ENCODE peak calls at places on chromosomes 1 and 21, in five cellular contexts. F is tibial artery, H is Caco-2, O is ovary, C is heart right ventricle. A is an unnamed sample.

GRCh38 chr1:44672254-44672955 is 1.9 kb downstream of the TMEM53 start:
- DNase-seq in F (peak; percentile 63), H (peak; percentile 33), O (no peak), C (peak; percentile 47), A (peak; percentile 86)

GRCh38 chr1:241129207-241129960 is 227.6 kb downstream of the RGS7 start:
- DNase-seq in F (no peak), H (no peak), O (no peak), C (no peak), A (no peak)

GRCh38 chr1:230758705-230759354 is 11.6 kb downstream of the CAPN9 start:
- DNase-seq in F (no peak), H (no peak), O (no peak), C (no peak), A (no peak)

GRCh38 chr1:176479920-176480319 is 16.9 kb downstream of the PAPPA2 start:
- DNase-seq in F (no peak), H (no peak), O (no peak), C (no peak), A (no peak)

GRCh38 chr21:28111151-28111619 is 881.5 kb downstream of the LTN1 start:
- DNase-seq in F (no peak), H (no peak), O (peak; percentile 82), C (peak; percentile 83), A (peak; percentile 94)

GRCh38 chr1:108314815-108315214 is 70.9 kb upstream of the NBPF4 start:
- DNase-seq in F (no peak), H (no peak), O (no peak), C (no peak), A (no peak)

GRCh38 chr21:25895565-25896205 is 160.9 kb downstream of the GABPA start:
- DNase-seq in F (no peak), H (no peak), O (no peak), C (no peak), A (no peak)

GRCh38 chr1:53593758-53594380 is 134.7 kb downstream of the DMRTB1 start:
- DNase-seq in F (no peak), H (no peak), O (no peak), C (no peak), A (no peak)

GRCh38 chr1:245096330-245097066 is 58.3 kb upstream of the KIF26B start:
- DNase-seq in F (no peak), H (no peak), O (no peak), C (no peak), A (no peak)

GRCh38 chr1:107762751-107763390 is 202.1 kb downstream of the VAV3 start:
- DNase-seq in F (no peak), H (no peak), O (no peak), C (no peak), A (no peak)

GRCh38 chr1:229487181-229487580 is 21.0 kb downstream of the NUP133 start:
- DNase-seq in F (no peak), H (no peak), O (no peak), C (no peak), A (no peak)

GRCh38 chr1:203217139-203217621 is 12.3 kb downstream of the CHIT1 start:
- DNase-seq in F (no peak), H (peak; percentile 64), O (no peak), C (no peak), A (no peak)
- TF ChIP-seq CTCF in F (no peak), H (peak; percentile 73), O (no peak), C (no peak), A (no peak)

GRCh38 chr1:217524787-217525520 is 105.9 kb downstream of the GPATCH2 start:
- DNase-seq in F (no peak), H (no peak), O (no peak), C (no peak), A (no peak)
- H3K4me3 ChIP-seq in F (no peak overlapping the region), H (no peak overlapping the region), O (no peak overlapping the region), C (no peak overlapping the region), A (no peak overlapping the region)

DNA sequence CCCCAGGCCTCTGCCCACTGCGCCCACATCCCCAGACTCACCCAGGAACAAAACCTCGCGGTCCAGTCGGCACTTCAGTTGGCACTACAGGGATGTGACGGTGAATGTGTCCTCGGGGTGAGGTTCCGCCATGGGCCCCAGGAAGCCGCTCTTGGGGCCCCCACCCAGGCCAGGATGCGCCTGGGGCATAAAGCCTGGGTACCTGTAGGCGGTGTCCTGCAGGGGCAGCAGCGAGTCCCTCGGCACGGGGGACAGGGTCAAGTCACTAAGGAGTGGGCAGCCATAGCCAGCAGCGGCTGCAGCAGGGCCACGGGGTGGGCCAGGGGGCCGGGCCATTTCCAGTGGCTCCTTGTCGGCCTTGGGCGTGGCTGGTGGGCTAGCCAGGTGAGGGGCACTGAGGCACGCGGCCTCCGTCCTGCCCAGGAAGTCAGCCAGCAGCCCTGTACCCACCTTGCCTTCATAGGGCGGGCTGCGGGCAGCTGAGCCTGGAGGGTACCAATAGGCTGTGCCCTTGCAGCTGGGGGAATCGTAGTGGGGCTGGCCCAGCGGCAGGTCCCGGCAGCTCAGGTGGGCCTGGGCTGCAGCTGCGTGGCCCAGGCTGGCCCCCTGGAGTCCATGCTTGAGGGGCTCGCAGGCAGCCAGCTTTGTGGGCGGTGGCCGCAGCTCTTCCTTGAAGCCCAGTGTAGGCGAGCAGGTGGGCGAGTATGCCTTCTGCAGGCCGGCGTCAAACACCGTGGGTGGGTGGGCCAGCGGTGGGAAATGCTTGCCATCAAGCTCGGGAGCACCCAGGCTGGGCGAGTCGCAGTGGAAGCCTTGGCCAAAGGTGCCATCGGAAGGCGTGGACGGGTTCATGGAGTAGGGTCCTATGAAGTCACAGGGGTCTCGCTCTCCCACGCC is 56.5 kb downstream of the AHDC1 start:
- DNase-seq in F (no peak), H (no peak), O (peak; percentile 36), C (no peak), A (no peak)
- TF ChIP-seq CTCF in F (no peak), H (no peak), O (no peak), C (no peak), A (no peak)

DNA sequence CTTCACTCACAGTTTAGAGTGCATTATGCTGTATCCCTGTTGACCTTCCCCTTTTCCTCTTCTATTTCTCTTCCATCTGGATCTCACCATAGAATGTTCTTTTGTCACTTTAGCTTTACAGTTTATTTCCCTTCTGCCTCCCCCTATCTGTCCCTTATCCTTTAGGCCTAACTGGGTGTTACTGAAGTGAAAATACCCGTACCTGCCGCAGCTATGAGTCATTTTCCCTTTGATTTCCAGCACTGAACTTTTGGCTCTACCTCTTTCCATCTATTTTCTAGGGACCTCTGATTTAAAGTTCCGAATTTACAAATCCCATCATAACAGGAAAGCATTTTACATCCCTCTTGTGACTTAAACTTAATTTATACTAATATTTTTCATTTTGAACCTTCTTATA is 19.7 kb downstream of the ITSN1 start:
- DNase-seq in F (no peak), H (no peak), O (no peak), C (no peak), A (no peak)
- H3K4me3 ChIP-seq in F (no peak overlapping the region), H (no peak overlapping the region), O (no peak overlapping the region), C (no peak overlapping the region), A (no peak overlapping the region)

GRCh38 chr1:147892731-147893214 is 9.8 kb upstream of the GJA8 start:
- DNase-seq in F (no peak), H (no peak), O (no peak), C (peak; percentile 21), A (peak; percentile 35)
- TF ChIP-seq CTCF in F (peak; percentile 95), H (peak; percentile 93), O (peak; percentile 84), C (peak; percentile 95), A (peak; percentile 98)

DNA sequence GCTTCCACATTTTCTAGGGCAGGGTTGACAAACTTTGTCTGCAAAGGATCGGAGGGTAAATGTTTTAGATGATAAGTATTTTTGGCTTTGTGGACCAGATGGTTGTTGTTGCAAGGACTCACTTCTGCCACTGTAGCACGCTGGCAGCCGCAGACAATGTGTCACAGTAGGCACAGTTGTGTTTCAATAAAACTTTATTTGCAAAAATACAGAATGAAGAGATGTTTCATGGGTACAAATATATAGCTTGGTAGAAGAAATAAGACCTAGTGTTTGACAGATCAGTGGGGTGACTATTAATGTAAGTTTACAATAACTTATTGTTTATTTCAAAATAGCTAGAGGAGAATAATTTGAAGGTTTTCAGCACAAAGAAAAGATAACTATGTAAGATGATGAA is 127.8 kb downstream of the GRIK3 start:
- DNase-seq in F (no peak), H (no peak), O (no peak), C (no peak), A (no peak)
- H3K4me3 ChIP-seq in F (no peak overlapping the region), H (no peak overlapping the region), O (no peak overlapping the region), C (no peak overlapping the region), A (no peak overlapping the region)

GRCh38 chr1:54768093-54768492 is 3.8 kb upstream of the PARS2 start:
- DNase-seq in F (no peak), H (peak; percentile 43), O (no peak), C (no peak), A (no peak)
- TF ChIP-seq CTCF in F (no peak), H (peak; percentile 23), O (no peak), C (no peak), A (no peak)

GRCh38 chr1:210373878-210374599 is 45.3 kb downstream of the HHAT start:
- DNase-seq in F (no peak), H (peak; percentile 93), O (no peak), C (no peak), A (peak; percentile 90)
- H3K4me3 ChIP-seq in F (no peak overlapping the region), H (no peak overlapping the region), O (no peak overlapping the region), C (no peak overlapping the region), A (no peak overlapping the region)

DNA sequence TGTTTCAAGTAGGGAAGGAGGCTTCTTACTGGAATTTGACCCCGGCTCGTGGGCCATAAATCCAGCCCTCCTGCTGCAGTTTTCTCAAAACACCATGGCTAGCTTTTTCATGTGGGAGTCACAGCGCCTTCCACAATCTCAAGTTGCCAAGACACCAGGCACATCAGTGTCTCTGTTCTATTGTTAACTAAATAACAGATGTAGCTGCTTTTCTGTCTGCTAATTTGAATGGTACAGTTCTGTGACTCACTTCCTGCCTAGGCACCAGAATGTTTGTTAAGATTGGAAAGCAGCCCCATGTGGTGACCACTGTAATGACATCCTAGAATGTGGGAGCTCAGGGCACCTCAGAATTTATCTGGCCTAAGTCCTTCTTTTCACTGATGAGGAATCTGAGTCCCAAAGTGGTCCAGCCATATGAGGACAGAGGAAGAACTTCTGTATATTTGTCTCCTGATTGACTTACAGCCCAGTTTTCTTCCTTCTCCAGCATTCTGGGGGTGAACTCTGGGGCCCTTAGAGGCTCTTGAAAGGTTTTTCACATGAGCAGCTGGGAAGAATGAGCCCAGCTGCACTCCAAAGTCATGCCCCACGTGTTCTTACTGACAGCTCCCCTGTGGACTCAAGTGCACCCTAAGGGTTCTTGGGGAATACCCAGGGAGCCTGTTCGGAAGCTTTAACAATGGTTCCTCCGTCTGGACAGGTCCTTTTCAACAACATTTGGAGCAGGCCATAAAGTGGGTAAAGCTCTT is 27.5 kb downstream of the TRIM45 start:
- DNase-seq in F (no peak), H (no peak), O (no peak), C (no peak), A (peak; percentile 79)
- TF ChIP-seq CTCF in F (peak; percentile 19), H (peak; percentile 4), O (no peak), C (peak; percentile 30), A (peak; percentile 51)

DNA sequence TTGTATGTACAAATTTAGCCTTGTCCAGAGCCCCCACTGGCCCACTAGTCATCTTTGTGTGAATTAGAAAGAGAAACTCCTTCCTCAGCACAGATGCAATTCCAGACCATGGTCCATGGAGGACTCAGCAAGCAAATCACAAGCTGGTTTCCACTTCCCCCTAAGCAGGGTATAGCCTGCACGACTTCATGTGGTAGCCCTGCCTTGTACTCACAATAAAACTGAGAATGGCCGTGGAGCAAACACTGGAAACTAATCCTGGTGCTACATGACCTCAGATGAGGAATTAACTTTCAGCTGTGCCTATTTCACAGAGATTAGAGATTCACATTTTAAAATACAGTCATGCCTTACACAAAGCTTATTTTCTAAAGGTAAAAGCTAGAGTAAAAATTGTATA is 32.5 kb downstream of the KCNH1 start:
- DNase-seq in F (no peak), H (no peak), O (no peak), C (no peak), A (no peak)
- H3K4me3 ChIP-seq in F (no peak overlapping the region), H (no peak overlapping the region), O (no peak overlapping the region), C (no peak overlapping the region), A (no peak overlapping the region)

A was measured in astrocyte of the cerebellum.